ENCODE peak calls at places on chromosomes 4 and X, in six cellular contexts. One of them, this sample, is unnamed.

GRCh38 chrX:103398321-103398937 is 22.1 kb downstream of the BEX3 start:
- DNase-seq in uterus: no peak
- DNase-seq in AG09309: peak; percentile 37
- DNase-seq in H1: no peak
- DNase-seq in tibial nerve: no peak
- DNase-seq in lower lobe of right lung: no peak
- DNase-seq in this sample: no peak

GRCh38 chr4:184287697-184288255 is 70.1 kb upstream of the ENPP6 start:
- DNase-seq in tibial nerve: peak; percentile 25
- DNase-seq in AG09309: peak; percentile 23
- DNase-seq in H1: no peak
- DNase-seq in lower lobe of right lung: peak; percentile 72
- DNase-seq in uterus: no peak
- DNase-seq in this sample: peak; percentile 62

GRCh38 chrX:24306430-24306829 is 7.4 kb downstream of the SUPT20HL2 start:
- DNase-seq in tibial nerve: no peak
- DNase-seq in lower lobe of right lung: no peak
- DNase-seq in H1: no peak
- DNase-seq in AG09309: no peak
- DNase-seq in uterus: no peak
- DNase-seq in this sample: peak; percentile 5

GRCh38 chr4:15755321-15755750 is 22.8 kb upstream of the CD38 start:
- DNase-seq in uterus: no peak
- DNase-seq in tibial nerve: no peak
- DNase-seq in lower lobe of right lung: no peak
- DNase-seq in AG09309: no peak
- DNase-seq in H1: no peak
- DNase-seq in this sample: peak; percentile 28

GRCh38 chrX:56503941-56504673 is 59.3 kb upstream of the UBQLN2 start:
- DNase-seq in uterus: no peak
- DNase-seq in AG09309: no peak
- DNase-seq in lower lobe of right lung: no peak
- DNase-seq in H1: no peak
- DNase-seq in tibial nerve: no peak
- DNase-seq in this sample: no peak

GRCh38 chr4:16457944-16458343 is 231.7 kb upstream of the TAPT1 start:
- DNase-seq in AG09309: no peak
- DNase-seq in uterus: no peak
- DNase-seq in lower lobe of right lung: no peak
- DNase-seq in tibial nerve: no peak
- DNase-seq in H1: no peak
- DNase-seq in this sample: no peak

GRCh38 chr4:114734581-114734980 is 136.0 kb downstream of the UGT8 start:
- DNase-seq in AG09309: no peak
- DNase-seq in tibial nerve: no peak
- DNase-seq in lower lobe of right lung: no peak
- DNase-seq in uterus: no peak
- DNase-seq in H1: peak; percentile 46
- DNase-seq in this sample: no peak

GRCh38 chr4:74311696-74312313 is 3.5 kb downstream of the EPGN start:
- DNase-seq in lower lobe of right lung: no peak
- DNase-seq in H1: no peak
- DNase-seq in tibial nerve: peak; percentile 59
- DNase-seq in AG09309: no peak
- DNase-seq in uterus: no peak
- DNase-seq in this sample: peak; percentile 70

GRCh38 chr4:155768370-155768769 is 9.5 kb downstream of the GUCY1B1 start:
- DNase-seq in AG09309: no peak
- DNase-seq in tibial nerve: no peak
- DNase-seq in H1: no peak
- DNase-seq in lower lobe of right lung: no peak
- DNase-seq in uterus: no peak
- DNase-seq in this sample: no peak

GRCh38 chr4:40827774-40828173 is 78.0 kb downstream of the NSUN7 start:
- DNase-seq in lower lobe of right lung: no peak
- DNase-seq in tibial nerve: no peak
- DNase-seq in AG09309: no peak
- DNase-seq in H1: no peak
- DNase-seq in uterus: no peak
- DNase-seq in this sample: no peak

GRCh38 chrX:150848914-150849365 is 49.5 kb downstream of the CD99L2 start:
- DNase-seq in H1: no peak
- DNase-seq in uterus: no peak
- DNase-seq in lower lobe of right lung: peak; percentile 50
- DNase-seq in tibial nerve: no peak
- DNase-seq in AG09309: peak; percentile 28
- DNase-seq in this sample: no peak

GRCh38 chrX:110748256-110748811 is 47.3 kb downstream of the CHRDL1 start:
- DNase-seq in H1: no peak
- DNase-seq in AG09309: no peak
- DNase-seq in tibial nerve: no peak
- DNase-seq in lower lobe of right lung: no peak
- DNase-seq in uterus: no peak
- DNase-seq in this sample: no peak

GRCh38 chr4:177557416-177557815 is 115.2 kb upstream of the AGA start:
- DNase-seq in H1: no peak
- DNase-seq in lower lobe of right lung: no peak
- DNase-seq in AG09309: no peak
- DNase-seq in uterus: no peak
- DNase-seq in tibial nerve: no peak
- DNase-seq in this sample: no peak

GRCh38 chr4:138275946-138276621 is 33.9 kb upstream of the SLC7A11 start:
- DNase-seq in tibial nerve: no peak
- DNase-seq in AG09309: peak; percentile 58
- DNase-seq in lower lobe of right lung: no peak
- DNase-seq in H1: no peak
- DNase-seq in uterus: no peak
- DNase-seq in this sample: no peak

DNA sequence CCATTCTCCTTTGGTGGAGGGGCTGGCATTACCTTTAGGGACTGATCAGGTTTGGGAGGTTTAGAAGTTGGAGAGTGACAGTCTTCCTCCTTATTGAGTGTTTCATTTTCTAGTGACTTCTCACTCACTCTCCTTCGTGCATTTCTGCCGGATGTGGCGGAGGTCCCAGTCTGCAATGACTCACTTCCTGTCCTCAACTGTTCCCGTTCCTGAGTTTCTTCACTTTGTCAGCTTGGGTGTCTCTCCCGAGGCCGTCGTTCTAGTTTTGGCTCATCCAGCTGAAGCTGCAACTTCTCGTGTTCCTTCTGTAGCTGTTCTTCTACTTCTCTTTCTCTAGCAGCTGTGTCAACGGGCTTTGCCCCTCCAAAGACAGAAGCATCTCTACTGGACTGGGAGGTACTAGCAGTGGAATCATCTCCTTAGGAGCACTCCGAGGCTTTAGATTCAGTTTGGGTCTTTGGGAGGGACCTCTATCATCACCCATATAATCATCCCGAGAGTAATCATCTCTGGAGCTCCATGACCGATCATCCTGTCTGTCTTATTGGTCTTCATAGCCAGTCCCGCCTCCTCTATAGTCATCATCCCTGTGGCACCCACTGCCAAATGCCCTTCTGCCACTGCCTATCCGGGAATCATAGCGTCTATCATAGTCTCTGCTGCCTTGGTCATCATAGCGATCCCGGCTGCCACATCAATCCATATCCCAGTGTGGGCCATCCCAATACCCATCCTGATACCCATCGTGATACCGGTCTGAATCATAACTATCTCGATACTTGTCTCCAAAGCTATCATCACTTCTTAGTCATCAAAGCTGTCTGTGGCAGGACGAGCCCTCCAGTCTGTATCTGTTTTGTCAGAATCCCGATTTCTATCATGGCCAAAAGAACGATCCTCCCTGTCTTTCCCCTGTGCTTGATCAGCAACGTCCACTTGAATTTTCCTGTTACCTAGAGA is 35.3 kb upstream of the VSIG4 start:
- DNase-seq in lower lobe of right lung: peak; percentile 58
- DNase-seq in tibial nerve: peak; percentile 8
- DNase-seq in H1: no peak
- DNase-seq in uterus: no peak
- DNase-seq in AG09309: no peak
- DNase-seq in this sample: peak; percentile 60
- H3K4me3 ChIP-seq in lower lobe of right lung: no peak overlapping the region
- H3K4me3 ChIP-seq in tibial nerve: no peak overlapping the region
- H3K4me3 ChIP-seq in H1: no peak overlapping the region
- H3K4me3 ChIP-seq in uterus: no peak overlapping the region
- H3K4me3 ChIP-seq in AG09309: no peak overlapping the region
- H3K4me3 ChIP-seq in this sample: peak overlapping the region; percentile 30

GRCh38 chrX:5458300-5458699 is 770.4 kb downstream of the NLGN4X start:
- DNase-seq in H1: no peak
- DNase-seq in AG09309: no peak
- DNase-seq in uterus: no peak
- DNase-seq in lower lobe of right lung: no peak
- DNase-seq in tibial nerve: no peak
- DNase-seq in this sample: peak; percentile 0
- TF ChIP-seq CTCF in H1: peak; percentile 19
- TF ChIP-seq CTCF in AG09309: no peak
- TF ChIP-seq CTCF in uterus: no peak
- TF ChIP-seq CTCF in lower lobe of right lung: no peak
- TF ChIP-seq CTCF in tibial nerve: no peak
- TF ChIP-seq CTCF in this sample: peak; percentile 17

GRCh38 chrX:39756086-39756883 is 341.5 kb downstream of the BCOR start:
- DNase-seq in lower lobe of right lung: no peak
- DNase-seq in H1: no peak
- DNase-seq in uterus: no peak
- DNase-seq in tibial nerve: no peak
- DNase-seq in AG09309: no peak
- DNase-seq in this sample: no peak
- H3K4me3 ChIP-seq in lower lobe of right lung: no peak overlapping the region
- H3K4me3 ChIP-seq in H1: no peak overlapping the region
- H3K4me3 ChIP-seq in uterus: no peak overlapping the region
- H3K4me3 ChIP-seq in tibial nerve: no peak overlapping the region
- H3K4me3 ChIP-seq in AG09309: no peak overlapping the region
- H3K4me3 ChIP-seq in this sample: no peak overlapping the region

GRCh38 chr4:98623126-98623802 is 35.1 kb downstream of the TSPAN5 start:
- DNase-seq in lower lobe of right lung: no peak
- DNase-seq in tibial nerve: no peak
- DNase-seq in AG09309: no peak
- DNase-seq in H1: no peak
- DNase-seq in uterus: no peak
- DNase-seq in this sample: no peak

GRCh38 chr4:98625920-98626319 is 32.5 kb downstream of the TSPAN5 start:
- DNase-seq in AG09309: no peak
- DNase-seq in uterus: no peak
- DNase-seq in H1: no peak
- DNase-seq in lower lobe of right lung: no peak
- DNase-seq in tibial nerve: no peak
- DNase-seq in this sample: no peak

GRCh38 chr4:98625399-98625798 is 33.0 kb downstream of the TSPAN5 start:
- DNase-seq in tibial nerve: no peak
- DNase-seq in H1: no peak
- DNase-seq in AG09309: no peak
- DNase-seq in uterus: no peak
- DNase-seq in lower lobe of right lung: no peak
- DNase-seq in this sample: no peak

GRCh38 chr4:98624642-98625041 is 33.8 kb downstream of the TSPAN5 start:
- DNase-seq in uterus: no peak
- DNase-seq in H1: no peak
- DNase-seq in tibial nerve: no peak
- DNase-seq in lower lobe of right lung: no peak
- DNase-seq in AG09309: no peak
- DNase-seq in this sample: no peak

DNA sequence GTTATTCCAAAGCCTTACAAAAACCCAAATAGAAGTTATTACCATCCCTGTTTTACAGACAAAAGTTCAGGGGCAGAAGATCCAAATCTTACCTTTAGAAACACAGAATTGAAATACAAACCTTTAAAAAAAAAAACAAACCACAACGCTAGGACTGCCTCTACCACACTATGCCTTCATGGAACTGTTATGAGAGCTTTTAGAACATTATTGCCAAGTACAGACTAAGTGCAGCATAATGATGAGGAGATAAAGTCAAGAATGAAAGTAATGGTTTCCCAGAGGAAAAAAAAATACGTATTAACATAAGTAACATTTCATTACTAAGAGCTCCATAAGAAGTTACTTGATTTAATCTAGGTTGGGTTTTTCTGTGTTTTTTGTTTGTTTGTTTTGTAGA is 34.3 kb downstream of the TSPAN5 start:
- DNase-seq in lower lobe of right lung: no peak
- DNase-seq in AG09309: no peak
- DNase-seq in uterus: no peak
- DNase-seq in H1: no peak
- DNase-seq in tibial nerve: no peak
- DNase-seq in this sample: no peak
- TF ChIP-seq CTCF in lower lobe of right lung: no peak
- TF ChIP-seq CTCF in AG09309: no peak
- TF ChIP-seq CTCF in uterus: no peak
- TF ChIP-seq CTCF in H1: no peak
- TF ChIP-seq CTCF in tibial nerve: no peak
- TF ChIP-seq CTCF in this sample: no peak

GRCh38 chr4:105837037-105837436 is 58.2 kb upstream of the NPNT start:
- DNase-seq in AG09309: no peak
- DNase-seq in tibial nerve: no peak
- DNase-seq in uterus: no peak
- DNase-seq in H1: no peak
- DNase-seq in lower lobe of right lung: no peak
- DNase-seq in this sample: no peak

GRCh38 chr4:105831189-105831588 is 64.1 kb upstream of the NPNT start:
- DNase-seq in lower lobe of right lung: no peak
- DNase-seq in tibial nerve: no peak
- DNase-seq in AG09309: no peak
- DNase-seq in H1: no peak
- DNase-seq in uterus: no peak
- DNase-seq in this sample: no peak

GRCh38 chr4:105838082-105838481 is 57.2 kb upstream of the NPNT start:
- DNase-seq in AG09309: no peak
- DNase-seq in uterus: no peak
- DNase-seq in lower lobe of right lung: no peak
- DNase-seq in H1: no peak
- DNase-seq in tibial nerve: no peak
- DNase-seq in this sample: no peak

GRCh38 chr4:105836537-105836936 is 58.7 kb upstream of the NPNT start:
- DNase-seq in lower lobe of right lung: no peak
- DNase-seq in tibial nerve: no peak
- DNase-seq in H1: no peak
- DNase-seq in AG09309: no peak
- DNase-seq in uterus: no peak
- DNase-seq in this sample: no peak

GRCh38 chr4:105835177-105835576 is 60.1 kb upstream of the NPNT start:
- DNase-seq in tibial nerve: no peak
- DNase-seq in lower lobe of right lung: no peak
- DNase-seq in uterus: no peak
- DNase-seq in AG09309: no peak
- DNase-seq in H1: no peak
- DNase-seq in this sample: no peak
- H3K4me3 ChIP-seq in tibial nerve: no peak overlapping the region
- H3K4me3 ChIP-seq in lower lobe of right lung: no peak overlapping the region
- H3K4me3 ChIP-seq in uterus: no peak overlapping the region
- H3K4me3 ChIP-seq in AG09309: no peak overlapping the region
- H3K4me3 ChIP-seq in H1: no peak overlapping the region
- H3K4me3 ChIP-seq in this sample: no peak overlapping the region